ENCODE peak calls at places on chromosomes 3 and 15, in ten cellular contexts. S, T, N, U, F, E, L, Y, V and M are unnamed samples.

GRCh38 chr3:151971814-151972579 is 98.6 kb downstream of the SUCNR1 start:
- DNase-seq in F (no peak), E (no peak), Y (no peak), U (peak; percentile 42), T (no peak), S (no peak), V (peak; percentile 27), N (no peak), L (no peak), M (no peak)

GRCh38 chr3:186095584-186096061 is 13.3 kb downstream of the ETV5 start:
- DNase-seq in V (no peak), L (no peak), Y (no peak), S (no peak), U (no peak), N (no peak), E (no peak), T (no peak), F (no peak), M (no peak)

GRCh38 chr15:80574590-80574989 is 120.5 kb upstream of the ABHD17C start:
- DNase-seq in N (no peak), F (no peak), Y (no peak), L (no peak), E (no peak), S (no peak), T (no peak), V (no peak), U (no peak), M (no peak)

GRCh38 chr3:123757281-123757940 is 126.7 kb downstream of the MYLK start:
- DNase-seq in U (no peak), F (no peak), N (peak; percentile 53), Y (peak; percentile 70), L (no peak), S (peak; percentile 42), E (no peak), T (peak; percentile 84), V (no peak), M (peak; percentile 23)

GRCh38 chr3:33883538-33884203 is 85.2 kb downstream of the PDCD6IP start:
- DNase-seq in T (no peak), V (peak; percentile 33), E (no peak), N (peak; percentile 61), U (no peak), Y (peak; percentile 31), L (peak; percentile 12), S (peak; percentile 15), F (no peak), M (peak; percentile 30)

GRCh38 chr15:80636675-80637074 is 58.4 kb upstream of the ABHD17C start:
- DNase-seq in V (peak; percentile 18), N (no peak), T (no peak), E (no peak), U (no peak), L (no peak), Y (no peak), F (no peak), S (no peak), M (no peak)

GRCh38 chr3:41424543-41425300 is 225.4 kb downstream of the CTNNB1 start:
- DNase-seq in S (no peak), V (no peak), L (no peak), T (no peak), F (no peak), U (no peak), E (no peak), N (no peak), Y (no peak), M (no peak)

GRCh38 chr3:29203846-29204245 is 77.0 kb upstream of the RBMS3 start:
- DNase-seq in V (no peak), F (no peak), E (no peak), U (no peak), S (no peak), L (no peak), T (no peak), N (no peak), Y (no peak), M (no peak)

GRCh38 chr3:175150812-175151411 is 291.8 kb downstream of the NAALADL2 start:
- DNase-seq in Y (no peak), U (no peak), N (no peak), E (no peak), L (no peak), V (no peak), T (no peak), S (no peak), F (no peak), M (no peak)

GRCh38 chr15:41848595-41848994 is 9.9 kb downstream of the PLA2G4B start:
- DNase-seq in N (no peak), Y (no peak), E (no peak), V (no peak), L (no peak), S (no peak), F (no peak), T (no peak), U (no peak), M (no peak)

GRCh38 chr3:41867533-41867932 is 94.4 kb downstream of the ULK4 start:
- DNase-seq in U (no peak), E (no peak), L (no peak), T (no peak), F (no peak), V (no peak), Y (no peak), N (no peak), S (no peak), M (no peak)